ENCODE peak calls at places on chromosomes 7 and 10, in eight cellular contexts. U is ovary, K is H9, T is HCT116, S is esophagus squamous epithelium, G is transverse colon, R is stomach, N is mammary epithelial cell. D is an unnamed sample. For H3K4me1, the result is how much of the 10 kb centered on the place peaks cover.

GRCh38 chr7:5223646-5224340 is 33.8 kb downstream of the WIPI2 start:
- DNase-seq in U (peak), K (no peak), T (no peak), S (no peak), G (no peak), R (no peak), N (no peak), D (no peak)

GRCh38 chr10:72616716-72617115 is 9.2 kb downstream of the MICU1 start:
- DNase-seq in U (no peak), K (no peak), T (no peak), S (no peak), G (no peak), R (no peak), N (no peak), D (no peak)

GRCh38 chr10:34581871-34582532 is 233.1 kb downstream of the PARD3 start:
- DNase-seq in U (no peak), K (no peak), T (no peak), S (no peak), G (no peak), R (no peak), N (peak), D (no peak)

GRCh38 chr10:114754445-114755320 is 66.9 kb upstream of the FHIP2A start:
- DNase-seq in U (no peak), K (no peak), T (peak), S (no peak), G (no peak), R (no peak), N (peak), D (no peak)

GRCh38 chr7:150439926-150440325 is 10.5 kb upstream of the GIMAP8 start:
- DNase-seq in U (no peak), K (no peak), T (no peak), S (no peak), G (no peak), R (no peak), N (no peak), D (no peak)

GRCh38 chr10:58641095-58641531 is 128.4 kb downstream of the BICC1 start:
- DNase-seq in U (no peak), K (no peak), T (peak), S (no peak), G (no peak), R (no peak), N (peak), D (no peak)

GRCh38 chr10:116263870-116264269 is 9.1 kb downstream of the GFRA1 start:
- DNase-seq in U (no peak), K (no peak), T (no peak), S (no peak), G (no peak), R (no peak), N (no peak), D (no peak)

GRCh38 chr10:132654708-132655661 is 117.4 kb downstream of the INPP5A start:
- DNase-seq in U (peak), K (peak), T (peak), S (no peak), G (peak), R (peak), N (peak), D (peak)

GRCh38 chr7:45972629-45973312 is 51.7 kb upstream of the IGFBP3 start:
- DNase-seq in U (no peak), K (no peak), T (no peak), S (no peak), G (no peak), R (no peak), N (no peak), D (no peak)

GRCh38 chr10:71974489-71975011 is 10.4 kb downstream of the CHST3 start:
- DNase-seq in U (no peak), K (no peak), T (peak), S (no peak), G (no peak), R (no peak), N (peak), D (peak)

GRCh38 chr7:55245271-55245723 is 119.8 kb upstream of the LANCL2 start:
- DNase-seq in U (no peak), K (no peak), T (no peak), S (no peak), G (no peak), R (no peak), N (no peak), D (no peak)

GRCh38 chr7:44566680-44567079 is 7.0 kb downstream of the DDX56 start:
- DNase-seq in U (no peak), K (no peak), T (no peak), S (no peak), G (no peak), R (no peak), N (no peak), D (no peak)

GRCh38 chr7:39952378-39952777 is 2.3 kb downstream of the CDK13 start:
- DNase-seq in U (no peak), K (no peak), T (no peak), S (no peak), G (no peak), R (no peak), N (peak), D (no peak)

GRCh38 chr7:44131173-44132009 is 8.0 kb upstream of the POLD2 start:
- DNase-seq in U (no peak), K (peak), T (no peak), S (no peak), G (no peak), R (no peak), N (peak), D (peak)

GRCh38 chr7:3440509-3440908 is 139.5 kb downstream of the SDK1 start:
- DNase-seq in U (no peak), K (no peak), T (no peak), S (no peak), G (no peak), R (no peak), N (no peak), D (no peak)

GRCh38 chr10:25068152-25069058 is 52.0 kb downstream of the THNSL1 start:
- DNase-seq in U (no peak), K (peak), T (no peak), S (no peak), G (no peak), R (no peak), N (peak), D (no peak)

GRCh38 chr7:28551311-28551710 is 139.0 kb downstream of the CREB5 start:
- DNase-seq in U (no peak), K (no peak), T (no peak), S (no peak), G (no peak), R (no peak), N (no peak), D (no peak)

GRCh38 chr7:52775881-52776280 is 259.6 kb upstream of the POM121L12 start:
- DNase-seq in U (no peak), K (no peak), T (no peak), S (no peak), G (no peak), R (no peak), N (no peak), D (no peak)

GRCh38 chr7:115346685-115347084 is 424.8 kb downstream of the MDFIC start:
- DNase-seq in U (no peak), K (no peak), T (no peak), S (no peak), G (no peak), R (no peak), N (no peak), D (no peak)

GRCh38 chr7:112665709-112666108 is 124.5 kb downstream of the TMEM168 start:
- DNase-seq in U (no peak), K (peak), T (no peak), S (no peak), G (peak), R (no peak), N (peak), D (no peak)

GRCh38 chr10:114541081-114541833 is 116.8 kb downstream of the ABLIM1 start:
- DNase-seq in U (peak), K (no peak), T (no peak), S (no peak), G (peak), R (peak), N (peak), D (peak)

GRCh38 chr7:117901089-117901797 is 28.0 kb upstream of the CTTNBP2 start:
- DNase-seq in U (no peak), K (no peak), T (no peak), S (no peak), G (peak), R (no peak), N (no peak), D (no peak)

GRCh38 chr10:32384185-32384584 is 37.2 kb upstream of the EPC1 start:
- DNase-seq in U (no peak), K (no peak), T (no peak), S (no peak), G (peak), R (no peak), N (no peak), D (no peak)

GRCh38 chr10:60532691-60533468 is 143.2 kb upstream of the ANK3 start:
- DNase-seq in U (no peak), K (no peak), T (no peak), S (no peak), G (peak), R (no peak), N (no peak), D (no peak)

GRCh38 chr10:73653701-73654100 is 2.1 kb downstream of the SYNPO2L start:
- DNase-seq in U (no peak), K (no peak), T (no peak), S (no peak), G (no peak), R (no peak), N (no peak), D (no peak)
- TF ChIP-seq CTCF in U (no peak), K (peak), T (peak), S (no peak), G (no peak), R (no peak), N (peak), D (peak)

GRCh38 chr10:21263266-21263803 is 262.1 kb downstream of the SKIDA1 start:
- DNase-seq in U (no peak), K (no peak), T (no peak), S (no peak), G (no peak), R (no peak), N (no peak), D (no peak)

GRCh38 chr10:21261705-21262285 is 263.7 kb downstream of the SKIDA1 start:
- DNase-seq in U (no peak), K (no peak), T (no peak), S (no peak), G (no peak), R (no peak), N (no peak), D (no peak)

GRCh38 chr10:21264271-21264670 is 261.2 kb downstream of the SKIDA1 start:
- DNase-seq in U (no peak), K (no peak), T (no peak), S (no peak), G (no peak), R (no peak), N (peak), D (no peak)

GRCh38 chr10:21263839-21264238 is 261.6 kb downstream of the SKIDA1 start:
- DNase-seq in U (no peak), K (no peak), T (no peak), S (no peak), G (no peak), R (no peak), N (no peak), D (no peak)

GRCh38 chr10:21265622-21266021 is 259.9 kb downstream of the SKIDA1 start:
- DNase-seq in U (no peak), K (no peak), T (no peak), S (no peak), G (no peak), R (no peak), N (peak), D (no peak)
- H3K4me1 ChIP-seq in U (under half), K (under half), T (under half), S (under half), G (under half), R (under half), N (under half), D (under half)

DNA sequence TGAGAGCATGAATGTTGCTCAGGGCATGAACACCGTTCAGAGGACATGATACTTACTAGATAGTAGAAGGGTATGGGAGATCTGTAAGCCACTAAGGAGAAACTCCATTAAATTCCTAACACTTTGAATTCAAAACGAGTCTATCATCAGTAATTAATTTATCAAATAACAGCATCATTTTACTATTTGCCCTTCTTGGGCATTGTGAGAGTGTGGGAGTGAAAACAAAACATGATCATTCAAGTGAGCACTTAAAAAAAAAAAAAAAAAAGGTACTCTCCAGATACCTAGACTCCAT is 20.5 kb upstream of the ASB15 start:
- DNase-seq in U (no peak), K (no peak), T (no peak), S (no peak), G (no peak), R (no peak), N (no peak), D (no peak)
- TF ChIP-seq CTCF in U (no peak), K (no peak), T (no peak), S (no peak), G (no peak), R (no peak), N (no peak), D (no peak)

DNA sequence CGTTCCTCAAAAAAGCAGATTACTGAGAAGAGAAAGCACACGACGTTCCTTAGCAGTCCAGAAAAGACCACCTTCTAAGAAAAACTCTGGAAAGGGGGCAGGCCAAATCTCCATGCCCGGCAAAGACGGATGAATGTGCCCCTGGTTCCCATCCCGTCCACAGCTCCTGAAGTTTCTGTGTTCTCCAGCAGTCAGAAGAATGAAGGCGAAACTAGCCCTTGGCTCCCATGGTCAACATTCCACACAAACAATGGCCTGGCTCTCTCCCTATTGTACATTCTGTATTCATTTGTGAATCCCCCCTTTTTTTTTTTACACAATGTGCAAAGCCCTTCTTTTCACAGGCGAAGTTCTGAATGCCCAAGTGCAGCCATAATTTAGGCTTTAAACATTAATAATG is 5.3 kb downstream of the CTBP2 start:
- DNase-seq in U (no peak), K (peak), T (no peak), S (no peak), G (no peak), R (no peak), N (no peak), D (no peak)
- H3K4me1 ChIP-seq in U (under half), K (under half), T (half or more), S (half or more), G (half or more), R (half or more), N (half or more), D (half or more)

D was measured in psoas muscle.